ENCODE peak calls at places on chromosomes 6 and 20, in nine cellular contexts. J, E, Q, O, G, R, S, U and V are unnamed samples.

GRCh38 chr20:49508435-49509199 is 26.1 kb upstream of the KCNB1 start:
- DNase-seq in J (no peak), E (peak), Q (peak), O (peak), G (no peak), R (no peak), S (no peak), U (no peak), V (peak)

GRCh38 chr6:107668826-107669474 is 155.2 kb downstream of the SCML4 start:
- DNase-seq in J (no peak), E (no peak), Q (no peak), O (no peak), G (no peak), R (no peak), S (no peak), U (peak), V (no peak)

GRCh38 chr20:11302436-11302835 is 615.3 kb upstream of the BTBD3 start:
- DNase-seq in J (no peak), E (peak), Q (peak), O (peak), G (no peak), R (no peak), S (no peak), U (no peak), V (no peak)

GRCh38 chr6:106117579-106117978 is 31.4 kb downstream of the PRDM1 start:
- DNase-seq in J (no peak), E (no peak), Q (no peak), O (no peak), G (no peak), R (no peak), S (peak), U (peak), V (no peak)

GRCh38 chr20:3133156-3133555 is 26.5 kb downstream of the FASTKD5 start:
- DNase-seq in J (no peak), E (no peak), Q (no peak), O (no peak), G (no peak), R (no peak), S (no peak), U (no peak), V (no peak)

GRCh38 chr20:43948455-43948854 is 33.8 kb downstream of the TOX2 start:
- DNase-seq in J (no peak), E (no peak), Q (no peak), O (peak), G (no peak), R (no peak), S (no peak), U (no peak), V (no peak)

GRCh38 chr6:164105705-164106104 is 691.2 kb downstream of the QKI start:
- DNase-seq in J (no peak), E (no peak), Q (no peak), O (no peak), G (no peak), R (no peak), S (no peak), U (no peak), V (no peak)

GRCh38 chr6:129369737-129370136 is 340.2 kb downstream of the ARHGAP18 start:
- DNase-seq in J (no peak), E (no peak), Q (no peak), O (no peak), G (no peak), R (no peak), S (no peak), U (no peak), V (no peak)

GRCh38 chr6:155186052-155186658 is 77.7 kb upstream of the CLDN20 start:
- DNase-seq in J (no peak), E (no peak), Q (peak), O (no peak), G (no peak), R (no peak), S (no peak), U (peak), V (no peak)